ENCODE peak calls at places on chromosomes 12 and 14, in four cellular contexts. H is HEK293T, A is GM12878, S is HepG2. X is an unnamed sample.

GRCh38 chr14:65100905-65101541 is 1.3 kb downstream of the MAX start:
- DNase-seq in H (no peak), A (no peak), S (no peak), X (no peak)

GRCh38 chr14:49860988-49861387 is 8.4 kb upstream of the NEMF start:
- DNase-seq in H (no peak), A (no peak), S (no peak), X (no peak)

GRCh38 chr14:74963705-74964271 is 8.4 kb upstream of the PGF start:
- DNase-seq in H (no peak), A (no peak), S (no peak), X (no peak)

GRCh38 chr14:71103662-71104484 is 196.6 kb downstream of the PCNX1 start:
- DNase-seq in H (peak; percentile 60), A (peak; percentile 13), S (peak; percentile 50), X (peak; percentile 32)

GRCh38 chr14:38262844-38263243 is 7.0 kb upstream of the CLEC14A start:
- DNase-seq in H (no peak), A (no peak), S (no peak), X (no peak)

GRCh38 chr14:54309615-54310014 is 87.2 kb upstream of the CDKN3 start:
- DNase-seq in H (no peak), A (no peak), S (no peak), X (no peak)

GRCh38 chr12:10645910-10646309 is 27.9 kb downstream of the STYK1 start:
- DNase-seq in H (no peak), A (no peak), S (no peak), X (no peak)

GRCh38 chr12:6890789-6891624 is 13.6 kb upstream of the LRRC23 start:
- DNase-seq in H (peak; percentile 97), A (peak; percentile 86), S (peak; percentile 88), X (peak; percentile 92)

GRCh38 chr12:121893901-121894540 is 5.4 kb downstream of the PSMD9 start:
- DNase-seq in H (no peak), A (no peak), S (peak; percentile 69), X (no peak)

GRCh38 chr12:124953689-124954405 is 35.1 kb downstream of the DHX37 start:
- DNase-seq in H (no peak), A (no peak), S (no peak), X (no peak)

GRCh38 chr12:123726962-123727361 is 14.8 kb downstream of the ATP6V0A2 start:
- DNase-seq in H (no peak), A (no peak), S (no peak), X (peak; percentile 38)
- TF ChIP-seq TARDBP in H (no peak), A (no peak), S (no peak), X (no peak)

DNA sequence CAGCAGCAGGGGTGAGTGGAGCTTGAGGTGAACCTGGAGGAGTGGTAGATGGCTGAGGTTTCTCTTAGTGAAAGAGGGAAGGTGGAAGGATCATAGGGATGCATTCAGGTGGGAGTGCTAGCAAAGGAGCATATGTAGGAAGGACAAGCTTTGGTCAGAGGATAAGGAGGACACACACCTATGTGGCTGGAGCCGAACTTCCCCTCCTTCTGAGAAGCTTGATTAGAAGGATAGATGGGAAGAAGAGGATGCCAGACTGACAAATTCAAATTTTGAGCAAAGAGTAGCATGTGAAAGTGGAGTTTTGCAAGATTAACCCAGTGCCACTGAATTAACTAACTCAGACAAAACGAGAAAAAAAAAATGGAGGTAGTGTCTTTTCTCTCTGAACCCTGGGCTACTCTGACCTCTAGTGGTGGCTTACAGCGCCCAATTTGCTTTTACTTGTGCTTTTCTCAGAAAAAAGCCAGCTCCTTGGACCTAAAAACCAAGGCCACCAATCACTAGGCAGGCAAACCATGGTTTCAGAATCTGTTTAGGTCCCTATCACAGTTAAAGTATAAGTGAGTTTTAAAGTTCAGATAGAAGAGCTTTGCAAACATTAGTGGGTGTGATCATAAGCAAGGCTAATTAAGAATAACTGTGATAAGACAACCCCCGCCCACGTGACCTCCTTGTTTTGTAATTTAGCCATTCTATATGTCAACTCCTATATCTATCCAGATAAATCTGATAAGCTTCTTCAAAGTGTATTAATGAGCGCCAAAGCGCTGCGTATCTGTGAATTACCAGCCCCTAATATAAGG is 15.5 kb downstream of the EMP1 start:
- DNase-seq in H (peak; percentile 62), A (no peak), S (peak; percentile 47), X (peak; percentile 44)
- TF ChIP-seq TARDBP in H (no peak), A (no peak), S (no peak), X (no peak)

DNA sequence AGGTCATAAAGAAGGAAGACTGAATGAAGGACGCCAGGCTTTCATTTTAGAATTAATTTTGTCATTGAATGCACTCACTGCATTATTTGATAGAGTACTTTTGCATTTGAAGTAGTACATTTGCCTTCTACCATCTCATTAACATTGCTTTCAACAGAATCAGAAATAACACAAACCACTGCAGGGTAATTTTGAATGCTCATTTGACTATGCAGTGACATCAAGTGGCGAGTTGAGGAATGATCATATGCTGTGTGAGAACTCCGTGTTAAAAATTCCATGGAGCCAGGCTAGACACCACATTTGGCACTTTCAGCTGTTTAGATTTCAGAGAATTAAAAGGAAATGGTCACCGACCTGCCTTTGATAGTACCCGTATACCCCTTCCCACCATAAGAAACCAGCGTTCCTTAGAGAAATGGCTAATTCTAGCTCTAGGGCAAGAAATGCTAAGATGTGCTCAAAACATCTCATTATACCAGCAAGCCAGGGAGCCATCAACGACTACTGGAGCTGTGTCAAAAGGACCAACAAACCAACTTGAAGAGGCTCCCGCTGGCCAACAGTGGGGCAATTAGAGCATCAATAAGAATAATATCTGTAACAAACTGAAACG is 16.5 kb downstream of the HEBP1 start:
- DNase-seq in H (peak; percentile 50), A (no peak), S (peak; percentile 30), X (peak; percentile 16)
- TF ChIP-seq TARDBP in H (no peak), A (no peak), S (no peak), X (no peak)

GRCh38 chr14:24426150-24426911 is 3.1 kb downstream of the CBLN3 start:
- DNase-seq in H (no peak), A (no peak), S (no peak), X (no peak)
- TF ChIP-seq TARDBP in H (no peak), A (no peak), S (no peak), X (no peak)

GRCh38 chr12:95412826-95413311 is 61.1 kb upstream of the METAP2 start:
- DNase-seq in H (no peak), A (no peak), S (no peak), X (no peak)
- TF ChIP-seq TARDBP in H (no peak), A (no peak), S (no peak), X (no peak)

GRCh38 chr12:95642583-95642982 is 91.3 kb upstream of the USP44 start:
- DNase-seq in H (no peak), A (no peak), S (no peak), X (no peak)

GRCh38 chr12:95641299-95641947 is 90.1 kb upstream of the USP44 start:
- DNase-seq in H (no peak), A (no peak), S (no peak), X (no peak)

GRCh38 chr12:95643251-95643650 is 92.0 kb upstream of the USP44 start:
- DNase-seq in H (no peak), A (no peak), S (no peak), X (no peak)

GRCh38 chr12:95648990-95649791 is 97.9 kb upstream of the USP44 start:
- DNase-seq in H (peak; percentile 26), A (no peak), S (no peak), X (no peak)

GRCh38 chr12:95646781-95647184 is 95.5 kb upstream of the USP44 start:
- DNase-seq in H (no peak), A (no peak), S (no peak), X (no peak)
- TF ChIP-seq TARDBP in H (no peak), A (no peak), S (no peak), X (no peak)

DNA sequence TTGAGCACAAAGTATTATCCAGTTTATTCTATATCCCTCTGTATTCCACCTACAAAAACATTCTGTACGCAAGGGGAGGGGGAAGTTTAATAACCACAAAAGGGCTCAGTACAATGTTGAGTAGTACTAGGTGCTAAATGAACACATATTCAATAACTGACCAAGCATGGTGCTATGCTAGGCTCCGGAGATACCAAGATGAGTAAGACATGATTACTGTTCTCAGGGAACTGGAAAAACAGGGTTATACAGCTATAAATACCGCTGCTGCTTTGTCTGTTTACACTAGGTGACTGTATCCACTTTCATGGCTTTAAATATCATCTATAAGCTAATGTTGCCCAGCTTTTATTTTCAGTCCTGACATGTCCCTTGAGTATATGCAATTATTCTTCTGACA is 135.8 kb downstream of the INSM2 start:
- DNase-seq in H (no peak), A (no peak), S (no peak), X (no peak)
- TF ChIP-seq TARDBP in H (no peak), A (no peak), S (no peak), X (no peak)

X was measured in K562.